ENCODE peak calls at places on chromosome 21, in six cellular contexts. X is endothelial cell of umbilical vein, F is fibroblast of lung, H is keratinocyte, Y is A673, Q is PC-9. I is an unnamed sample.
A peak's percentile ranks its signal among the peaks of the same experiment; 100 is the strongest.

GRCh38 chr21:42854246-42855010 is 24.9 kb downstream of the WDR4 start:
- DNase-seq in X (no peak), F (no peak), H (no peak), Y (no peak), Q (no peak), I (no peak)

GRCh38 chr21:36450511-36450910 is 29.4 kb downstream of the CLDN14 start:
- DNase-seq in X (peak; percentile 57), F (no peak), H (no peak), Y (no peak), Q (no peak), I (peak; percentile 41)

GRCh38 chr21:38775733-38776132 is 30.0 kb upstream of the ETS2 start:
- DNase-seq in X (no peak), F (no peak), H (no peak), Y (no peak), Q (no peak), I (no peak)

GRCh38 chr21:17429936-17430335 is 82.9 kb upstream of the CXADR start:
- DNase-seq in X (no peak), F (no peak), H (no peak), Y (no peak), Q (no peak), I (no peak)

GRCh38 chr21:39472211-39472610 is 20.4 kb downstream of the SH3BGR start:
- DNase-seq in X (no peak), F (no peak), H (no peak), Y (no peak), Q (no peak), I (no peak)

GRCh38 chr21:46153259-46154154 is 1.9 kb downstream of the FTCD start:
- DNase-seq in X (peak; percentile 47), F (peak; percentile 59), H (no peak), Y (peak; percentile 72), Q (no peak), I (peak; percentile 51)

GRCh38 chr21:43305336-43305665 is 121.6 kb downstream of the SIK1 start:
- DNase-seq in X (no peak), F (no peak), H (no peak), Y (no peak), Q (no peak), I (no peak)

GRCh38 chr21:24220466-24220865 is 1386.8 kb downstream of the MRPL39 start:
- DNase-seq in X (no peak), F (no peak), H (no peak), Y (no peak), Q (no peak), I (peak; percentile 9)

GRCh38 chr21:17451364-17451869 is 61.4 kb upstream of the CXADR start:
- DNase-seq in X (peak; percentile 56), F (peak; percentile 89), H (no peak), Y (peak; percentile 30), Q (peak; percentile 35), I (peak; percentile 45)

GRCh38 chr21:16124397-16125130 is 394.8 kb downstream of the USP25 start:
- DNase-seq in X (peak; percentile 91), F (peak; percentile 97), H (peak; percentile 38), Y (peak; percentile 42), Q (peak; percentile 36), I (peak; percentile 90)

GRCh38 chr21:46220275-46220810 is 8.2 kb downstream of the LSS start:
- DNase-seq in X (no peak), F (no peak), H (no peak), Y (no peak), Q (no peak), I (no peak)

GRCh38 chr21:16965424-16965823 is 547.4 kb upstream of the CXADR start:
- DNase-seq in X (no peak), F (no peak), H (no peak), Y (no peak), Q (no peak), I (no peak)

GRCh38 chr21:18677632-18678031 is 274.0 kb upstream of the TMPRSS15 start:
- DNase-seq in X (no peak), F (no peak), H (no peak), Y (no peak), Q (no peak), I (no peak)

GRCh38 chr21:32565856-32566465 is 19.4 kb downstream of the TCP10L start:
- DNase-seq in X (no peak), F (peak; percentile 55), H (no peak), Y (no peak), Q (no peak), I (no peak)

GRCh38 chr21:37463083-37463780 is 96.7 kb downstream of the DYRK1A start:
- DNase-seq in X (peak; percentile 71), F (peak; percentile 85), H (no peak), Y (peak; percentile 68), Q (peak; percentile 41), I (peak; percentile 63)

GRCh38 chr21:33231526-33231925 is 1.8 kb downstream of the IFNAR2 start:
- DNase-seq in X (no peak), F (no peak), H (no peak), Y (no peak), Q (no peak), I (no peak)

GRCh38 chr21:45136927-45137611 is 62.7 kb downstream of the ADARB1 start:
- DNase-seq in X (peak; percentile 84), F (peak; percentile 89), H (peak; percentile 52), Y (peak; percentile 90), Q (peak; percentile 51), I (peak; percentile 92)

GRCh38 chr21:45134677-45135076 is 60.3 kb downstream of the ADARB1 start:
- DNase-seq in X (no peak), F (no peak), H (no peak), Y (no peak), Q (no peak), I (no peak)

GRCh38 chr21:45135122-45135521 is 60.7 kb downstream of the ADARB1 start:
- DNase-seq in X (no peak), F (no peak), H (no peak), Y (no peak), Q (no peak), I (no peak)

GRCh38 chr21:45136500-45136899 is 62.1 kb downstream of the ADARB1 start:
- DNase-seq in X (no peak), F (no peak), H (no peak), Y (no peak), Q (no peak), I (no peak)

GRCh38 chr21:45135868-45136267 is 61.5 kb downstream of the ADARB1 start:
- DNase-seq in X (no peak), F (no peak), H (no peak), Y (no peak), Q (no peak), I (no peak)
- H3K27ac ChIP-seq in X (no peak overlapping the region), F (no peak overlapping the region), H (no peak overlapping the region), Y (no peak overlapping the region), Q (no peak overlapping the region), I (no peak overlapping the region)

GRCh38 chr21:41425954-41426655 is at the start of gene MX1:
- DNase-seq in X (peak; percentile 40), F (peak; percentile 47), H (peak; percentile 13), Y (no peak), Q (no peak), I (peak; percentile 55)

GRCh38 chr21:41425588-41425953 is 468 bp upstream of the MX1 start:
- DNase-seq in X (no peak), F (no peak), H (no peak), Y (no peak), Q (no peak), I (no peak)

GRCh38 chr21:41427556-41427955 is 1.5 kb downstream of the MX1 start:
- DNase-seq in X (no peak), F (no peak), H (no peak), Y (no peak), Q (no peak), I (no peak)

GRCh38 chr21:41428311-41428710 is 2.3 kb downstream of the MX1 start:
- DNase-seq in X (no peak), F (no peak), H (no peak), Y (no peak), Q (no peak), I (no peak)

DNA sequence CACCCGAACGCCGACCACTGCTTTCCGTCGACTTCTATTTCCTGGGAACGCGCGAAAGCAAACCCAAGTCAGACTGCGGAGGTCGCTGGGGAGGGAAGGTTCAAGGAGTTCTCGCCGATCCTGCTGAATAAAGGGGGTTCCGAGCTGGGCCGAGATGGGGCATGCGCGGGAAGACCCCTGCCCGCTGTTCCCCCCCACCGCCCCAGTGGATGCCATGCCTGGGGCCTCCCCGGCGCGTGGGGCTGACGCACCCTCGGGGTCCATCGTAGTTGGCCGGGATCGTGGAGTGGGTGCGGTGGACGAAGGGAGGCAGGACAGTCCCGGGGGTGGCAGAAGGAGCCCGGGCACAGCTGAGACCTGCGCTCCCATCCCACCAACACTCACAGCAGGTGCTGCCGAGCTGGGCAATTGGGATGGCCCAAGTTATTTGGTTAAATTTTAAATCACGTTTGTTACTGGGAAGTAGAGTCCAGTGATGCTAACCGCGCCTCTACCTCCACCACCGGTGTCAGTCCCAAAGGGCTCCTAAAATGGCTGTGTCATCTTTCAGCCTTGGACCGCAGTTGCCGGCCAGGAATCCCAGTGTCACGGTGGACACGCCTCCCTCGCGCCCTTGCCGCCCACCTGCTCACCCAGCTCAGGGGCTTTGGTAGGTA is 745 bp downstream of the MX1 start:
- DNase-seq in X (no peak), F (no peak), H (no peak), Y (no peak), Q (no peak), I (no peak)
- TF ChIP-seq EZH2 in X (no peak), F (no peak), H (no peak), Y (no peak), Q (no peak), I (no peak)

DNA sequence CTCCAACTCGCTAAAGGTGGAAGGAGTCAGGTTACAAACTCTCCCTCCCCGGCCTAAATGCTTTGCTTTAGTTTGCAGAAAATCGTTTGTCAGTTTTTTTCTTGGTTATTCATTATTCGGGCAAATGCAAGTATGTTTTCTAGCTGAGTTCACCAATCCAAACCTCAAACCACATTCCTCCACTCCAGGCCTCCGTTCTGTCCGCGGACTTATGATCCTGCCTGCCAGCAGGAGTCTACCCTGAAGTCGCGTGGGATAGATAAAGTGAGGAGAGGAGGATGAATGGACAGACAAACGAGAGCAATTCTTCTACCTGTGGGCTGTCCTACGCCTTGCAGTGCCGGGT is 1.3 kb downstream of the ADAMTS1 start:
- DNase-seq in X (no peak), F (peak; percentile 62), H (no peak), Y (peak; percentile 45), Q (no peak), I (peak; percentile 55)
- TF ChIP-seq CTCF in X (peak; percentile 23), F (peak; percentile 18), H (no peak), Y (no peak), Q (no peak), I (no peak)

DNA sequence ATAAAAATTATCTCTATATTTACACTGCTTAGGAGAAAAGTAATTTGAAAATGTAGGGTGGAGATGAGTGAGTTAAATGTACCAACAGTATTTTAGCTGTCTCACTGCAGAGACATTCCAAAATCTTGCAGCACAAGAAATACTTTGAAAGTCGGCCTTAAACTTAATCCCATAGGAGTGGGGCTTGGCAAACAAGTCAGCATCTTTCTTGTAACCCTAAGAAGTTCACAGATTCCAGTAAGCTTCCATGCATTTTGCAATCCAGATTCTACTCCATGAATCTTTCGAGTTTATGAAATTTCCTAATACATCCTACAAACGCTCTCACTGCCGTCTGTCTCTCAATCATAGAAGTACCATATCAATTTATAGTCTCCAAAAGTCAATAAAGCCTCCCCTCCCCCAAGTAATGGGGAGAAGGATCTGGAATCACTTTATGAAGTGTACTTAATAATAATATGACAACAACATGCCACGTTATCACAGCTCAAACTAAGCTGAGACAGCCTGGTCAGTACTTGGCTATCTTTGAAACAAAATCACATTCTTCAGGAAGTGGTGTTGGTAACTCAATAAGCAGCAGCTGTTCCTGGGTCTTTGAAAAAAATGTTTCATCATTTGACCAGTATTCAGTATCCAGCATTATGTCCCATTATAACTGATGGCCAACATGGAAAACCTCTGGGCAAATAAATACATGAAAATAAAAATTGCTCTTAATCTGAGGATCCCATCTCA is 317.4 kb upstream of the RUNX1 start:
- DNase-seq in X (no peak), F (peak; percentile 88), H (no peak), Y (no peak), Q (no peak), I (no peak)
- H3K27ac ChIP-seq in X (no peak overlapping the region), F (peak overlapping the region; percentile 63), H (no peak overlapping the region), Y (no peak overlapping the region), Q (no peak overlapping the region), I (no peak overlapping the region)